ENCODE peak calls at places on chromosomes 16 and 17, in eight cellular contexts. One of them, this sample, is unnamed.

GRCh38 chr17:10295728-10296343 is 77.0 kb downstream of the MYH13 start:
- DNase-seq in GM23248: peak
- DNase-seq in epithelial cell of esophagus: peak
- DNase-seq in NT2/D1: peak
- DNase-seq in fibroblast of pulmonary artery: peak
- DNase-seq in HAP-1: no peak
- DNase-seq in suprapubic skin: no peak
- DNase-seq in A549: peak
- DNase-seq in this sample: no peak

GRCh38 chr17:8360751-8361150 is 15.8 kb downstream of the KRABD2 start:
- DNase-seq in A549: no peak
- DNase-seq in HAP-1: no peak
- DNase-seq in fibroblast of pulmonary artery: no peak
- DNase-seq in NT2/D1: no peak
- DNase-seq in epithelial cell of esophagus: no peak
- DNase-seq in GM23248: no peak
- DNase-seq in suprapubic skin: no peak
- DNase-seq in this sample: no peak

GRCh38 chr17:47315451-47316266 is 8.1 kb upstream of the EFCAB13 start:
- DNase-seq in suprapubic skin: no peak
- DNase-seq in HAP-1: peak
- DNase-seq in GM23248: peak
- DNase-seq in A549: peak
- DNase-seq in epithelial cell of esophagus: peak
- DNase-seq in NT2/D1: no peak
- DNase-seq in fibroblast of pulmonary artery: peak
- DNase-seq in this sample: no peak

GRCh38 chr17:68514809-68515208 is 2.6 kb downstream of the PRKAR1A start:
- DNase-seq in GM23248: peak
- DNase-seq in NT2/D1: no peak
- DNase-seq in suprapubic skin: no peak
- DNase-seq in epithelial cell of esophagus: peak
- DNase-seq in HAP-1: no peak
- DNase-seq in fibroblast of pulmonary artery: peak
- DNase-seq in A549: peak
- DNase-seq in this sample: no peak

GRCh38 chr16:68800257-68800875 is 43.0 kb upstream of the TANGO6 start:
- DNase-seq in A549: peak
- DNase-seq in epithelial cell of esophagus: peak
- DNase-seq in fibroblast of pulmonary artery: peak
- DNase-seq in NT2/D1: peak
- DNase-seq in suprapubic skin: no peak
- DNase-seq in HAP-1: peak
- DNase-seq in GM23248: peak
- DNase-seq in this sample: no peak

GRCh38 chr16:22425847-22426246 is 51.4 kb upstream of the CDR2 start:
- DNase-seq in NT2/D1: no peak
- DNase-seq in A549: no peak
- DNase-seq in HAP-1: no peak
- DNase-seq in fibroblast of pulmonary artery: no peak
- DNase-seq in epithelial cell of esophagus: no peak
- DNase-seq in suprapubic skin: no peak
- DNase-seq in GM23248: no peak
- DNase-seq in this sample: no peak

GRCh38 chr16:3937066-3937875 is 56.8 kb upstream of the CREBBP start:
- DNase-seq in epithelial cell of esophagus: no peak
- DNase-seq in GM23248: no peak
- DNase-seq in HAP-1: no peak
- DNase-seq in suprapubic skin: peak
- DNase-seq in NT2/D1: no peak
- DNase-seq in A549: no peak
- DNase-seq in fibroblast of pulmonary artery: no peak
- DNase-seq in this sample: no peak

GRCh38 chr17:57954421-57955182 is 610 bp downstream of the CUEDC1 start:
- DNase-seq in NT2/D1: peak
- DNase-seq in HAP-1: peak
- DNase-seq in GM23248: peak
- DNase-seq in epithelial cell of esophagus: peak
- DNase-seq in fibroblast of pulmonary artery: peak
- DNase-seq in A549: peak
- DNase-seq in suprapubic skin: peak
- DNase-seq in this sample: no peak

GRCh38 chr16:1331712-1332617 is 1.5 kb upstream of the BAIAP3 start:
- DNase-seq in HAP-1: no peak
- DNase-seq in GM23248: peak
- DNase-seq in epithelial cell of esophagus: peak
- DNase-seq in NT2/D1: peak
- DNase-seq in fibroblast of pulmonary artery: peak
- DNase-seq in suprapubic skin: peak
- DNase-seq in A549: peak
- DNase-seq in this sample: no peak

GRCh38 chr17:82152556-82153294 is 54.7 kb upstream of the FASN start:
- DNase-seq in epithelial cell of esophagus: peak
- DNase-seq in suprapubic skin: no peak
- DNase-seq in NT2/D1: no peak
- DNase-seq in fibroblast of pulmonary artery: no peak
- DNase-seq in A549: no peak
- DNase-seq in GM23248: no peak
- DNase-seq in HAP-1: no peak
- DNase-seq in this sample: no peak

DNA sequence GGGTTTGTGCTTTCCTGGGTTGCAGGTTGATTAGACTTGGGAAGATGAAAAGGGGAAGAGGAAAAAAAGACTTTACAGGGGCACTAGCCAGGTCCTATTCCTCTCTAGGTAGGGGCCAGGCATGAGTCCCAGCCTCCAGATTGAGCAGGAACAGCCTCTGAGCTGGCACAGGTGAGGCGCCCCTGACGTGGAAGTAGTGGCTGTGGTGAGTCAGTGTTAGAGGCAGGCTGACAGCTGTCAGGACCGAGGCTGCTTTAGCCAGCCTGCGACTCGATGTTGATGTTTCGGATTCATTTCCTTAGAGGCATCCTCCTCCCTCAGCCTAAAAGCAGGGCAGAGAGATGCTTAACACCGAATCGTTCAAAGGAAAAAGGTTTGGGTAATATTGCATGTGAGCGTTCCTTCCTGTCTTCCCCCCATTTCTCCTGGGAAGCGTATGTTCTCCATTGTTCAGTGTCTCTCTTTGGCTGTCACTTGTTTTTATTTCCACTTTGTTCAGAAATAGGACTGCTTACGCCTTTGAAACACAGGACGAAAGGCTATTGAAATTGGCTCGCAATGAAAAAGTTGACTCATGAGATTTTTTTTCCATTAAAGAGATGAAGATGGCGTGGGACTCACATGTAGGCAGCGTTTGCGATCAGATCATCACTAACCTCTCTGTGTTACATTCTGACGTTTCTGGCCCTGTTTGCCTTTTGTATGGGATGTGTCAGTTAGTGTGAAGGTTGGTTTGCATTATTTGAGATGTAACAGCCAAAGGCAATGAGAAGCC is 1.2 kb downstream of the KIAA0513 start:
- DNase-seq in GM23248: peak
- DNase-seq in epithelial cell of esophagus: peak
- DNase-seq in suprapubic skin: no peak
- DNase-seq in fibroblast of pulmonary artery: no peak
- DNase-seq in A549: no peak
- DNase-seq in HAP-1: no peak
- DNase-seq in NT2/D1: no peak
- DNase-seq in this sample: no peak
- H3K4me3 ChIP-seq in GM23248: peak
- H3K4me3 ChIP-seq in epithelial cell of esophagus: peak
- H3K4me3 ChIP-seq in suprapubic skin: peak
- H3K4me3 ChIP-seq in fibroblast of pulmonary artery: peak
- H3K4me3 ChIP-seq in A549: peak
- H3K4me3 ChIP-seq in HAP-1: peak
- H3K4me3 ChIP-seq in NT2/D1: peak
- H3K4me3 ChIP-seq in this sample: peak

DNA sequence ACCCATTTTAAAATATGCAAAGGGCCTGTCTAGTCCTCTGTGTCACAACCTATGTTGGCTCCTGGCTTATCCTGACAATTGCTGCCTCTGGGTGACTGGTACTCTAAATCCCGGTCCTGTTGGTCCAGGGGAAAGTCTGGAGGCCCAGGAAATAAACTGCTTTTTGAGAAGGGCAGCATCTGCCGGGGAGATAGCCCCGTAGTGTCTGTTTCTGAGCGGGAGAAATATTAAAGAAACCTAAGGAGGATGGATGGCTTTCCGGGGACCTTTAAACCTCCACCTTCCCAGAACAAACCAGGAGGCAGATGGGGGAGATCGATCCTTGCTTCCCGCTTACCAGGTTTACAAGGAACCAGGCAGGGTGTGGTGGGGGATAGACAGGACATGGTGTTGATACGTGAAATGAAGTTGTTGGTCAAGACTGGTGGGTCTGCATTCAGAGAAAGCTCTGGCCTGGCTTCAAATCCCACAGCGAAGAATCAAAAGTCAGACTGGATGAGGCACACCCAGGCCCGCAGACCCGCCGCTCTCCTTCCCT is 3.8 kb downstream of the HOXB2 start:
- DNase-seq in GM23248: peak
- DNase-seq in A549: no peak
- DNase-seq in HAP-1: no peak
- DNase-seq in NT2/D1: no peak
- DNase-seq in fibroblast of pulmonary artery: no peak
- DNase-seq in epithelial cell of esophagus: no peak
- DNase-seq in suprapubic skin: no peak
- DNase-seq in this sample: no peak
- H3K4me3 ChIP-seq in GM23248: peak
- H3K4me3 ChIP-seq in A549: no peak
- H3K4me3 ChIP-seq in HAP-1: peak
- H3K4me3 ChIP-seq in NT2/D1: no peak
- H3K4me3 ChIP-seq in fibroblast of pulmonary artery: peak
- H3K4me3 ChIP-seq in epithelial cell of esophagus: peak
- H3K4me3 ChIP-seq in suprapubic skin: peak
- H3K4me3 ChIP-seq in this sample: peak

DNA sequence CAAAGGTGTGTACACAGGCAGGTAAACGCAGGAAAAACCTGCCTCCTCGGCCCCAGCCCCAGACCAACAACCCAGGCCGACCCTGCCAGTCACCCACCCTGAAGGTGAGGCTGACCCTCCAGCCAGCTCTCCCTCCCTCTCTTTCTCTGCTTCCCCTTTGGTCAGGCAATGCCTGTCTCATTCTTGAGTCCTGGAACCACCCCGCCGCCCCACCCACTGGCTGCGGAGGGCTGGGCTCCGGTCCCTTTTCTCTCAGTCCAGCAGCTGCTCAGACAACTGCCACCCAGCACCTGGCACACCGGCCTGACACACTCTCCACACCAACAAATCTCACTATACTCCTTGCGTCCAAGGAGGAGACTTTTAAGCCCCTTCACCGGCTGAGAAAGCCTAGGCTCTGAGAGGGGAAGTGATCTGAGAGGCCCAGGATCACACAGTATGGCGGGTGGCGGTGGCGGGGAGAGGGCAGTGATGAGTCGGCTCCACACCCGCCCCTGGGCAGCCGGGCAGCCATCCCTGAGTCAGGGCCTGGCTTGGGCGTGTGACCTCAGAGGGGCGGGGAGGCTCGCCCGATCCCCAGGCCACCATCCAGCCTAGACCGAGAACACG is 687 bp downstream of the FLII start:
- DNase-seq in HAP-1: no peak
- DNase-seq in fibroblast of pulmonary artery: peak
- DNase-seq in GM23248: peak
- DNase-seq in epithelial cell of esophagus: peak
- DNase-seq in suprapubic skin: peak
- DNase-seq in A549: peak
- DNase-seq in NT2/D1: no peak
- DNase-seq in this sample: peak
- H3K4me3 ChIP-seq in HAP-1: peak
- H3K4me3 ChIP-seq in fibroblast of pulmonary artery: peak
- H3K4me3 ChIP-seq in GM23248: peak
- H3K4me3 ChIP-seq in epithelial cell of esophagus: peak
- H3K4me3 ChIP-seq in suprapubic skin: peak
- H3K4me3 ChIP-seq in A549: peak
- H3K4me3 ChIP-seq in NT2/D1: peak
- H3K4me3 ChIP-seq in this sample: peak

DNA sequence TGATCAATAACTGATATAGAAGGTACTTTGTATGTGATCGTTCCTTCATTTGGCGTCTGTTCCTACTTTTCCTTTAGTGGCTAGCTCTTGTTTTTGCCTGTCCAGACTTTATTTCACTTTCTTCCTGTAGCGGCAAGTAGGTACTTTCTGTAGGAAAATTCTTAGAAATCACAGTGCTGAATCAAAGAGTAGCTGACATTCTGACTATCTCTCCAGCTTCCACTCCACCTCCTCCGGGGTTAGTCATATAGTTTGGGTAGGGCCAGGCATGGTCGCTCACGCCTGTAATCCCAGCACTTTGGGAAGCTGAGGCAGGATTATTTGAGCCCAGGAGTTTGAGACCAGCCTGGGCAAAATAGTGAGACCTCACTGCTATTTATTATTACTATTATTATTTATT is 29.9 kb upstream of the PAFAH1B1 start:
- DNase-seq in suprapubic skin: no peak
- DNase-seq in GM23248: no peak
- DNase-seq in epithelial cell of esophagus: peak
- DNase-seq in NT2/D1: no peak
- DNase-seq in HAP-1: no peak
- DNase-seq in A549: no peak
- DNase-seq in fibroblast of pulmonary artery: no peak
- DNase-seq in this sample: no peak
- H3K4me3 ChIP-seq in suprapubic skin: no peak
- H3K4me3 ChIP-seq in GM23248: no peak
- H3K4me3 ChIP-seq in epithelial cell of esophagus: peak
- H3K4me3 ChIP-seq in NT2/D1: no peak
- H3K4me3 ChIP-seq in HAP-1: no peak
- H3K4me3 ChIP-seq in A549: no peak
- H3K4me3 ChIP-seq in fibroblast of pulmonary artery: no peak
- H3K4me3 ChIP-seq in this sample: no peak

GRCh38 chr17:44088254-44088653 is 17.7 kb downstream of the G6PC3 start:
- DNase-seq in fibroblast of pulmonary artery: no peak
- DNase-seq in NT2/D1: no peak
- DNase-seq in epithelial cell of esophagus: no peak
- DNase-seq in GM23248: no peak
- DNase-seq in A549: no peak
- DNase-seq in HAP-1: no peak
- DNase-seq in suprapubic skin: no peak
- DNase-seq in this sample: no peak

GRCh38 chr17:44087319-44087718 is 16.8 kb downstream of the G6PC3 start:
- DNase-seq in epithelial cell of esophagus: no peak
- DNase-seq in NT2/D1: no peak
- DNase-seq in suprapubic skin: no peak
- DNase-seq in A549: no peak
- DNase-seq in GM23248: no peak
- DNase-seq in HAP-1: no peak
- DNase-seq in fibroblast of pulmonary artery: no peak
- DNase-seq in this sample: no peak

GRCh38 chr17:44084921-44085320 is 14.4 kb downstream of the G6PC3 start:
- DNase-seq in GM23248: no peak
- DNase-seq in fibroblast of pulmonary artery: no peak
- DNase-seq in suprapubic skin: no peak
- DNase-seq in HAP-1: no peak
- DNase-seq in A549: no peak
- DNase-seq in NT2/D1: no peak
- DNase-seq in epithelial cell of esophagus: no peak
- DNase-seq in this sample: no peak

GRCh38 chr17:44084131-44084538 is 13.6 kb downstream of the G6PC3 start:
- DNase-seq in fibroblast of pulmonary artery: no peak
- DNase-seq in NT2/D1: no peak
- DNase-seq in suprapubic skin: no peak
- DNase-seq in A549: no peak
- DNase-seq in HAP-1: no peak
- DNase-seq in epithelial cell of esophagus: peak
- DNase-seq in GM23248: peak
- DNase-seq in this sample: no peak

GRCh38 chr17:44086364-44087311 is 16.1 kb downstream of the G6PC3 start:
- DNase-seq in A549: peak
- DNase-seq in suprapubic skin: no peak
- DNase-seq in GM23248: peak
- DNase-seq in NT2/D1: no peak
- DNase-seq in epithelial cell of esophagus: peak
- DNase-seq in HAP-1: peak
- DNase-seq in fibroblast of pulmonary artery: peak
- DNase-seq in this sample: peak
- H3K4me3 ChIP-seq in A549: peak
- H3K4me3 ChIP-seq in suprapubic skin: no peak
- H3K4me3 ChIP-seq in GM23248: peak
- H3K4me3 ChIP-seq in NT2/D1: peak
- H3K4me3 ChIP-seq in epithelial cell of esophagus: no peak
- H3K4me3 ChIP-seq in HAP-1: no peak
- H3K4me3 ChIP-seq in fibroblast of pulmonary artery: no peak
- H3K4me3 ChIP-seq in this sample: no peak